ENCODE peak calls at places on chromosomes 4 and X, in five cellular contexts. V is prostate gland, I is HCT116, P is spleen, F is transverse colon. Y is an unnamed sample. For H3K9me3, the result is how much of the 10 kb centered on the place peaks cover.

GRCh38 chr4:113444386-113444785 is 317.2 kb downstream of the CAMK2D start:
- DNase-seq in V (no peak), I (no peak), P (no peak), F (no peak), Y (no peak)

GRCh38 chrX:40016702-40017101 is 81.1 kb downstream of the BCOR start:
- DNase-seq in I (no peak), P (no peak), F (no peak), V (no peak), Y (no peak)

GRCh38 chrX:37380920-37381319 is 31.8 kb downstream of the PRRG1 start:
- DNase-seq in P (no peak), V (peak), I (peak), F (no peak), Y (no peak)

GRCh38 chrX:74351760-74352159 is 47.8 kb downstream of the ZCCHC13 start:
- DNase-seq in V (no peak), P (no peak), F (no peak), I (no peak), Y (no peak)

GRCh38 chr4:141480950-141481349 is 155.4 kb upstream of the IL15 start:
- DNase-seq in I (no peak), V (no peak), P (no peak), F (no peak), Y (no peak)

GRCh38 chr4:163744861-163745260 is 250.4 kb downstream of the TMA16 start:
- DNase-seq in V (no peak), P (no peak), I (no peak), F (no peak), Y (no peak)

GRCh38 chr4:39808231-39808749 is 110.4 kb downstream of the UBE2K start:
- DNase-seq in F (no peak), V (no peak), I (no peak), P (no peak), Y (peak)

GRCh38 chr4:155009288-155009687 is 199.1 kb upstream of the NPY2R start:
- DNase-seq in P (no peak), F (no peak), I (no peak), V (no peak), Y (no peak)

GRCh38 chrX:151789179-151789800 is 54.7 kb downstream of the CNGA2 start:
- DNase-seq in F (peak), I (no peak), V (no peak), P (no peak), Y (peak)

GRCh38 chr4:38865445-38865844 is 2.2 kb upstream of the FAM114A1 start:
- DNase-seq in P (no peak), F (peak), I (no peak), V (no peak), Y (no peak)

GRCh38 chr4:110309686-110310085 is 111.3 kb upstream of the ELOVL6 start:
- DNase-seq in V (no peak), P (no peak), I (no peak), F (no peak), Y (no peak)

GRCh38 chrX:9942086-9942485 is 25.1 kb upstream of the CLDN34 start:
- DNase-seq in P (no peak), V (no peak), F (peak), I (no peak), Y (no peak)

GRCh38 chrX:67604979-67605703 is 61.3 kb downstream of the AR start:
- DNase-seq in P (no peak), V (no peak), I (no peak), F (no peak), Y (no peak)

GRCh38 chrX:153689654-153690465 is 2.1 kb downstream of the SLC6A8 start:
- DNase-seq in P (no peak), F (no peak), I (no peak), V (no peak), Y (no peak)

GRCh38 chr4:155974476-155974749 is 20.7 kb upstream of the CTSO start:
- DNase-seq in F (no peak), P (no peak), V (no peak), I (no peak), Y (no peak)

GRCh38 chr4:95048296-95048695 is 290.5 kb downstream of the BMPR1B start:
- DNase-seq in F (no peak), I (no peak), P (no peak), V (no peak), Y (no peak)

GRCh38 chr4:151324449-151325319 is 721 bp downstream of the SH3D19 start:
- DNase-seq in P (no peak), I (peak), V (peak), F (peak), Y (no peak)

GRCh38 chrX:2533424-2533823 is 32.6 kb upstream of the DHRSX start:
- DNase-seq in V (no peak), P (no peak), I (no peak), F (no peak), Y (no peak)

GRCh38 chr4:99790796-99791617 is 25.6 kb upstream of the DAPP1 start:
- DNase-seq in V (no peak), P (no peak), F (no peak), I (no peak), Y (no peak)

GRCh38 chr4:25563071-25563564 is 92.5 kb upstream of the SLC34A2 start:
- DNase-seq in F (no peak), P (no peak), I (no peak), V (no peak), Y (no peak)

GRCh38 chr4:76658231-76659102 is 223.4 kb downstream of the SHROOM3 start:
- DNase-seq in F (no peak), V (no peak), P (no peak), I (no peak), Y (no peak)

GRCh38 chr4:185541251-185541671 is 6.0 kb upstream of the PDLIM3 start:
- DNase-seq in F (peak), P (no peak), I (no peak), V (peak), Y (no peak)

GRCh38 chr4:89439533-89439932 is 131.9 kb upstream of the GPRIN3 start:
- DNase-seq in P (no peak), V (no peak), F (no peak), I (no peak), Y (no peak)

GRCh38 chr4:89438102-89438831 is 130.7 kb upstream of the GPRIN3 start:
- DNase-seq in P (peak), I (peak), V (peak), F (peak), Y (no peak)

DNA sequence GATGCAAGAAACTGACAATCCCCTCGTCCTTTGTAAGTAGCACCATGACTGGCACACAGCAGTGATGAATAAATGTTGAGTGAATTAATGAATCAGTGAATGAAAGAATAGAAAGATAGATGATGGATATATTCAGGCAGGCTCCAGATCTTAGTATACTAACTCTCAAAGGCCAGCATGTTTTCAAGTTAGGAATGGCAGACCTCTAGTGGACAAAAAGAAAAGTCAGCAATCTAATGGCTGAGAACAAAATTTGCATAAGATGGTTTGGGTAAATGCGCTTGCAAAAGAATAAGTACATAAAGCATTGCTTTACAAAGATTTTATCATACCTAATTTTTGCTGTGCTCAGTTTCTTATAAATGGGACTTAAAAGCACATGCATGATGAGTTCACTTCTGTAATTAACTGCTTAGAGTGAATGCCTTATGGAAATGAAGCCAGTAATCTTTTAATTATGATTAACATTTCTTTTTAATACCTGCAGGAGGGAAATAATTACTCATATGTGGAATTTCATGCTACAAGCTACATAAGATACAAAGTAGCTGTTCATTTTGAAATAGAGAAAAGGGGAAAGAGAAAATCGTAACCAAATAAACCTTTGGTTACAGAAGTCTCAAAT is 126.9 kb upstream of the GPRIN3 start:
- DNase-seq in I (peak), P (no peak), V (no peak), F (no peak), Y (no peak)
- TF ChIP-seq CTCF in I (peak), P (peak), V (peak), F (peak), Y (peak)

GRCh38 chr4:145481164-145481941 is at the start of gene SMAD1:
- DNase-seq in F (peak), I (peak), V (peak), P (peak), Y (peak)
- TF ChIP-seq POLR2AphosphoS5 in F (no peak), I (peak), V (peak), P (peak), Y (no peak)

GRCh38 chr4:173526724-173527102 is 3.3 kb downstream of the HAND2 start:
- DNase-seq in V (no peak), F (no peak), I (no peak), P (no peak), Y (no peak)
- H3K9me3 ChIP-seq in V (under half), F (under half), I (under half), P (under half), Y (under half)

DNA sequence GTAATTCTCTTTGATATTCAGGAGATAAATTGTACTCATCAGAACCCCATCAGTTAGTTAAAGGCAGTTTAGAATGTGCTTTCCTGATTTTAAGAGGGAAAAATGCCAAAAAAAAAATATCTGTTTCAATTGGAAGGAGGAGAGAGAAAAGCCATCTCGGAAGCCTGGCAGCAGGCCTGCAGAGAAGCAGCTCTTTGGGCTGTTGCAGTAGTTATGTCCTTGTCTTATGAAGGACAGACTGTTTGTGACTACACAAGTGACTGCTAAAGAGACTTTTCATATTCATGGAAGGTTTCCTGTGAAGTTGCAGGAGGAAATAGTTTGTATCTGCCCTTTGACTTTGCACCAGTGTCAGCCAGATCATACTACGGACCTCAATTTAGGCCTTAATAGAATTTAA is 88.8 kb downstream of the DCLK2 start:
- DNase-seq in I (no peak), F (no peak), V (no peak), P (no peak), Y (no peak)
- TF ChIP-seq CTCF in I (no peak), F (no peak), V (no peak), P (no peak), Y (no peak)

Y was measured in suprapubic skin.